ENCODE peak calls at places on chromosomes 16 and 17, in nine cellular contexts. T, G, W, Q, H, V, S, L and M are unnamed samples.

GRCh38 chr16:66976746-66977145 is 11.6 kb upstream of the CES4A start:
- DNase-seq in T (no peak), G (no peak), W (no peak), Q (no peak), H (no peak), V (no peak), S (no peak), L (no peak), M (no peak)

GRCh38 chr16:670485-671352 is 2.8 kb downstream of the RHOT2 start:
- DNase-seq in T (no peak), G (no peak), W (no peak), Q (no peak), H (no peak), V (no peak), S (no peak), L (no peak), M (no peak)

GRCh38 chr16:57507414-57508083 is 21.3 kb upstream of the DOK4 start:
- DNase-seq in T (no peak), G (no peak), W (no peak), Q (no peak), H (no peak), V (no peak), S (no peak), L (no peak), M (no peak)

GRCh38 chr17:6910987-6911603 is 79.6 kb upstream of the TEKT1 start:
- DNase-seq in T (no peak), G (peak), W (no peak), Q (no peak), H (peak), V (no peak), S (no peak), L (no peak), M (peak)

GRCh38 chr16:60558936-60559335 is 1477.3 kb downstream of the CDH8 start:
- DNase-seq in T (no peak), G (no peak), W (no peak), Q (no peak), H (no peak), V (no peak), S (no peak), L (no peak), M (no peak)

GRCh38 chr16:87684106-87684677 is 81.6 kb downstream of the KLHDC4 start:
- DNase-seq in T (no peak), G (no peak), W (no peak), Q (no peak), H (no peak), V (no peak), S (no peak), L (no peak), M (no peak)

GRCh38 chr16:51762081-51762995 is 611.3 kb upstream of the SALL1 start:
- DNase-seq in T (peak), G (peak), W (peak), Q (no peak), H (peak), V (peak), S (no peak), L (peak), M (peak)

GRCh38 chr17:77233635-77234334 is 93.0 kb downstream of the SEC14L1 start:
- DNase-seq in T (peak), G (no peak), W (no peak), Q (no peak), H (peak), V (no peak), S (no peak), L (no peak), M (no peak)

GRCh38 chr17:45702666-45703266 is 81.4 kb upstream of the CRHR1 start:
- DNase-seq in T (no peak), G (no peak), W (no peak), Q (no peak), H (no peak), V (no peak), S (no peak), L (no peak), M (no peak)

GRCh38 chr16:30527635-30528178 is 1.3 kb upstream of the ZNF768 start:
- DNase-seq in T (no peak), G (no peak), W (no peak), Q (no peak), H (peak), V (no peak), S (no peak), L (no peak), M (peak)

GRCh38 chr16:74607310-74607966 is 524 bp upstream of the GLG1 start:
- DNase-seq in T (no peak), G (no peak), W (no peak), Q (no peak), H (no peak), V (no peak), S (no peak), L (peak), M (peak)

GRCh38 chr17:56678249-56679144 is 85.0 kb downstream of the NOG start:
- DNase-seq in T (no peak), G (no peak), W (no peak), Q (no peak), H (no peak), V (no peak), S (no peak), L (no peak), M (no peak)

GRCh38 chr17:63082273-63082861 is 116.3 kb downstream of the TANC2 start:
- DNase-seq in T (no peak), G (peak), W (no peak), Q (no peak), H (peak), V (no peak), S (no peak), L (no peak), M (peak)

GRCh38 chr16:81748476-81749198 is 30.5 kb upstream of the PLCG2 start:
- DNase-seq in T (no peak), G (no peak), W (no peak), Q (no peak), H (no peak), V (no peak), S (no peak), L (no peak), M (peak)

GRCh38 chr17:14793237-14793636 is 471.9 kb downstream of the PMP22 start:
- DNase-seq in T (no peak), G (no peak), W (no peak), Q (no peak), H (no peak), V (no peak), S (no peak), L (no peak), M (no peak)

GRCh38 chr17:15782809-15783208 is 50.7 kb downstream of the TBC1D26 start:
- DNase-seq in T (peak), G (no peak), W (no peak), Q (no peak), H (no peak), V (peak), S (no peak), L (no peak), M (no peak)

GRCh38 chr17:79085154-79085920 is 10.7 kb downstream of the ENGASE start:
- DNase-seq in T (no peak), G (no peak), W (no peak), Q (no peak), H (no peak), V (peak), S (no peak), L (no peak), M (no peak)

GRCh38 chr17:39486242-39486641 is 25.0 kb downstream of the CDK12 start:
- DNase-seq in T (no peak), G (no peak), W (no peak), Q (no peak), H (no peak), V (no peak), S (no peak), L (no peak), M (no peak)

GRCh38 chr16:66020061-66020460 is 346.4 kb upstream of the CDH5 start:
- DNase-seq in T (no peak), G (no peak), W (no peak), Q (no peak), H (no peak), V (no peak), S (no peak), L (no peak), M (no peak)

GRCh38 chr17:4230142-4230541 is 33.6 kb downstream of the ANKFY1 start:
- DNase-seq in T (no peak), G (peak), W (no peak), Q (no peak), H (no peak), V (no peak), S (no peak), L (no peak), M (no peak)

GRCh38 chr17:66273391-66273722 is 29.1 kb upstream of the PRKCA start:
- DNase-seq in T (no peak), G (no peak), W (no peak), Q (no peak), H (no peak), V (no peak), S (no peak), L (no peak), M (no peak)

GRCh38 chr17:42184717-42185496 is at the start of gene HCRT:
- DNase-seq in T (no peak), G (no peak), W (no peak), Q (no peak), H (no peak), V (no peak), S (no peak), L (peak), M (no peak)

GRCh38 chr16:508884-509736 is 18.4 kb upstream of the CAPN15 start:
- DNase-seq in T (no peak), G (peak), W (no peak), Q (no peak), H (no peak), V (no peak), S (no peak), L (no peak), M (no peak)

GRCh38 chr17:38451840-38452529 is 23.7 kb downstream of the ARHGAP23 start:
- DNase-seq in T (no peak), G (no peak), W (no peak), Q (no peak), H (no peak), V (no peak), S (no peak), L (no peak), M (peak)

GRCh38 chr16:82761858-82762257 is 135.1 kb downstream of the CDH13 start:
- DNase-seq in T (no peak), G (no peak), W (no peak), Q (no peak), H (no peak), V (no peak), S (no peak), L (no peak), M (no peak)

GRCh38 chr16:15494231-15494630 is 59.8 kb downstream of the BMERB1 start:
- DNase-seq in T (no peak), G (no peak), W (no peak), Q (no peak), H (no peak), V (no peak), S (no peak), L (no peak), M (no peak)

GRCh38 chr17:43676471-43676870 is 14.7 kb upstream of the MEOX1 start:
- DNase-seq in T (no peak), G (no peak), W (no peak), Q (no peak), H (no peak), V (no peak), S (no peak), L (no peak), M (no peak)

GRCh38 chr16:21250072-21250923 is 16.8 kb downstream of the ANKS4B start:
- DNase-seq in T (no peak), G (no peak), W (no peak), Q (no peak), H (no peak), V (no peak), S (no peak), L (no peak), M (no peak)

GRCh38 chr17:64146418-64147109 is 16.6 kb upstream of the ERN1 start:
- DNase-seq in T (peak), G (no peak), W (no peak), Q (peak), H (peak), V (peak), S (no peak), L (no peak), M (peak)

GRCh38 chr16:20191566-20191965 is 117.9 kb upstream of the GPR139 start:
- DNase-seq in T (no peak), G (no peak), W (no peak), Q (no peak), H (no peak), V (no peak), S (no peak), L (no peak), M (no peak)

GRCh38 chr17:77861133-77861695 is 97.3 kb upstream of the TNRC6C start:
- DNase-seq in T (no peak), G (no peak), W (no peak), Q (no peak), H (no peak), V (no peak), S (no peak), L (no peak), M (no peak)

GRCh38 chr16:85225291-85225690 is 113.0 kb upstream of the CIBAR2 start:
- DNase-seq in T (no peak), G (no peak), W (no peak), Q (no peak), H (no peak), V (peak), S (no peak), L (no peak), M (no peak)

GRCh38 chr17:67829331-67829730 is 4.0 kb downstream of the BPTF start:
- DNase-seq in T (peak), G (no peak), W (no peak), Q (peak), H (no peak), V (no peak), S (no peak), L (no peak), M (no peak)

GRCh38 chr17:56707312-56708219 is 114.1 kb downstream of the NOG start:
- DNase-seq in T (no peak), G (no peak), W (no peak), Q (no peak), H (no peak), V (no peak), S (no peak), L (no peak), M (no peak)

GRCh38 chr17:3695723-3696411 is at the start of gene P2RX5:
- DNase-seq in T (peak), G (no peak), W (no peak), Q (peak), H (no peak), V (peak), S (no peak), L (no peak), M (peak)

GRCh38 chr17:14427914-14428639 is 127.2 kb downstream of the HS3ST3B1 start:
- DNase-seq in T (peak), G (no peak), W (no peak), Q (peak), H (no peak), V (no peak), S (peak), L (no peak), M (peak)

GRCh38 chr17:51161541-51161940 is 4.7 kb upstream of the NME2 start:
- DNase-seq in T (no peak), G (no peak), W (no peak), Q (no peak), H (no peak), V (no peak), S (no peak), L (no peak), M (no peak)